ENCODE peak calls at places on chromosomes 2 and 18, in ten cellular contexts. K, T, E, X, H, L, B, O, I and A are unnamed samples.

GRCh38 chr2:203743441-203743932 is 37.0 kb downstream of the CD28 start:
- DNase-seq in H (no peak), T (no peak), K (no peak), X (peak), L (no peak), B (peak), E (no peak), O (no peak), I (no peak), A (no peak)

GRCh38 chr18:29145993-29146539 is 969.1 kb upstream of the CDH2 start:
- DNase-seq in E (no peak), X (no peak), I (no peak), B (no peak), L (no peak), T (no peak), H (no peak), K (no peak), O (no peak), A (no peak)

GRCh38 chr2:63494968-63495367 is 93.3 kb downstream of the WDPCP start:
- DNase-seq in E (no peak), K (no peak), I (no peak), B (no peak), L (no peak), T (no peak), H (no peak), X (no peak), O (no peak), A (no peak)

GRCh38 chr2:18991177-18992168 is 366.9 kb downstream of the OSR1 start:
- DNase-seq in L (peak), E (no peak), H (no peak), T (peak), K (no peak), O (no peak), X (peak), B (peak), I (peak), A (no peak)

GRCh38 chr2:55425449-55425848 is 5.8 kb upstream of the CCDC88A start:
- DNase-seq in E (no peak), H (peak), X (peak), T (no peak), B (peak), O (no peak), K (no peak), L (no peak), I (no peak), A (no peak)

GRCh38 chr18:21634588-21635199 is 22.6 kb downstream of the SNRPD1 start:
- DNase-seq in E (no peak), X (no peak), L (no peak), I (no peak), K (no peak), O (no peak), H (no peak), T (no peak), B (no peak), A (no peak)

GRCh38 chr2:239820836-239821693 is 204.1 kb downstream of the NDUFA10 start:
- DNase-seq in I (peak), H (no peak), E (no peak), X (no peak), O (no peak), K (peak), T (no peak), B (no peak), L (no peak), A (peak)

GRCh38 chr2:121860033-121860810 is 104.8 kb downstream of the TSN start:
- DNase-seq in L (no peak), K (no peak), B (peak), O (no peak), H (no peak), I (no peak), X (peak), E (no peak), T (no peak), A (no peak)

GRCh38 chr2:54522624-54523281 is 66.6 kb downstream of the SPTBN1 start:
- DNase-seq in X (peak), I (no peak), O (peak), E (peak), K (peak), H (peak), L (peak), B (peak), T (peak), A (no peak)

GRCh38 chr2:218406949-218407703 is 7.5 kb downstream of the CTDSP1 start:
- DNase-seq in X (peak), I (peak), O (peak), T (peak), K (peak), B (peak), E (no peak), H (no peak), L (peak), A (peak)

GRCh38 chr2:84701880-84702279 is 179.0 kb downstream of the TRABD2A start:
- DNase-seq in E (no peak), B (peak), X (peak), T (no peak), H (no peak), L (no peak), O (no peak), I (no peak), K (no peak), A (no peak)

GRCh38 chr2:151760139-151760650 is 25.9 kb upstream of the NEB start:
- DNase-seq in E (no peak), B (peak), T (no peak), O (peak), I (no peak), L (no peak), X (peak), H (no peak), K (no peak), A (no peak)

GRCh38 chr2:219274392-219274921 is 4.7 kb upstream of the DNAJB2 start:
- DNase-seq in B (peak), E (peak), H (no peak), O (no peak), T (peak), L (peak), K (peak), X (peak), I (no peak), A (no peak)

GRCh38 chr2:152062130-152063091 is 36.4 kb downstream of the CACNB4 start:
- DNase-seq in L (no peak), I (peak), O (no peak), X (peak), T (peak), E (no peak), B (peak), K (no peak), H (no peak), A (no peak)

GRCh38 chr2:211144078-211144477 is 587.7 kb downstream of the CPS1 start:
- DNase-seq in L (no peak), X (peak), K (no peak), B (peak), O (no peak), H (no peak), T (no peak), I (no peak), E (no peak), A (no peak)

GRCh38 chr2:113056501-113056900 is 2.5 kb upstream of the IL36RN start:
- DNase-seq in B (no peak), X (no peak), L (no peak), K (no peak), H (no peak), T (no peak), I (no peak), E (no peak), O (no peak), A (no peak)

GRCh38 chr2:168165418-168165817 is 82.0 kb downstream of the STK39 start:
- DNase-seq in O (peak), I (no peak), H (no peak), E (no peak), B (no peak), K (no peak), X (peak), T (no peak), L (no peak), A (no peak)

GRCh38 chr2:38465789-38466127 is 88.7 kb upstream of the ATL2 start:
- DNase-seq in L (peak), H (peak), I (peak), B (peak), T (no peak), E (peak), K (no peak), X (peak), O (peak), A (no peak)

GRCh38 chr2:178327516-178327915 is 123.5 kb downstream of the PRKRA start:
- DNase-seq in T (no peak), O (no peak), B (no peak), E (no peak), K (no peak), X (no peak), L (no peak), H (no peak), I (no peak), A (no peak)

GRCh38 chr2:48607307-48608014 is 10.2 kb upstream of the GTF2A1L start:
- DNase-seq in E (no peak), L (no peak), T (no peak), O (no peak), B (peak), X (peak), K (no peak), I (no peak), H (no peak), A (no peak)

GRCh38 chr2:218229239-218229638 is 12.2 kb downstream of the ARPC2 start:
- DNase-seq in K (no peak), E (peak), H (peak), B (peak), T (no peak), L (no peak), I (no peak), O (no peak), X (peak), A (peak)

GRCh38 chr18:39863916-39864315 is 2091.1 kb upstream of the PIK3C3 start:
- DNase-seq in O (no peak), T (no peak), E (no peak), I (no peak), H (no peak), X (no peak), L (no peak), B (no peak), K (no peak), A (no peak)

GRCh38 chr2:179266271-179266670 is 1.6 kb upstream of the SESTD1 start:
- DNase-seq in K (no peak), T (no peak), E (no peak), X (peak), I (no peak), H (no peak), O (no peak), B (no peak), L (no peak), A (no peak)

GRCh38 chr2:75640621-75641121 is 5.9 kb upstream of the MRPL19 start:
- DNase-seq in I (peak), H (peak), O (peak), T (peak), K (peak), L (peak), X (peak), B (peak), E (peak), A (no peak)

GRCh38 chr18:74784791-74785190 is 187.1 kb downstream of the ZNF407 start:
- DNase-seq in B (no peak), E (no peak), T (no peak), H (no peak), X (no peak), K (no peak), I (no peak), O (no peak), L (no peak), A (no peak)

GRCh38 chr2:501130-501529 is 176.1 kb downstream of the TMEM18 start:
- DNase-seq in B (no peak), X (no peak), K (no peak), I (no peak), E (no peak), L (no peak), O (peak), T (no peak), H (no peak), A (no peak)

GRCh38 chr18:48949051-48949605 is 1.6 kb downstream of the SMAD7 start:
- DNase-seq in H (no peak), I (no peak), L (no peak), X (peak), B (no peak), O (peak), K (peak), T (no peak), E (no peak), A (no peak)

GRCh38 chr2:240247868-240248820 is 107.7 kb upstream of the OTOS start:
- DNase-seq in K (no peak), H (no peak), L (no peak), T (no peak), O (no peak), E (no peak), B (no peak), I (no peak), X (no peak), A (peak)

GRCh38 chr2:178379162-178379664 is 71.8 kb downstream of the PRKRA start:
- DNase-seq in I (no peak), X (no peak), B (no peak), K (no peak), T (no peak), H (no peak), E (no peak), O (no peak), L (no peak), A (no peak)

GRCh38 chr2:165056585-165056984 is 101.3 kb upstream of the SLC38A11 start:
- DNase-seq in O (no peak), X (no peak), K (no peak), E (no peak), T (no peak), L (no peak), I (no peak), H (no peak), B (peak), A (no peak)

GRCh38 chr18:80246656-80247402 is 485 bp downstream of the PARD6G start:
- DNase-seq in H (no peak), T (no peak), E (no peak), L (peak), B (peak), X (no peak), K (peak), O (peak), I (no peak), A (no peak)

GRCh38 chr2:79660552-79660951 is 147.7 kb downstream of the CTNNA2 start:
- DNase-seq in O (no peak), H (no peak), E (no peak), T (no peak), B (no peak), K (no peak), X (no peak), I (no peak), L (no peak), A (no peak)

GRCh38 chr18:8658858-8659485 is 46.4 kb upstream of the MTCL1 start:
- DNase-seq in T (no peak), H (no peak), K (no peak), B (no peak), X (no peak), I (no peak), L (no peak), E (no peak), O (no peak), A (no peak)

GRCh38 chr2:100786297-100786658 is 33.7 kb upstream of the NPAS2 start:
- DNase-seq in O (no peak), H (no peak), X (peak), E (no peak), K (peak), L (peak), T (no peak), I (peak), B (peak), A (no peak)

GRCh38 chr2:231786917-231787292 is 660 bp downstream of the COPS7B start:
- DNase-seq in B (no peak), I (no peak), O (no peak), T (no peak), L (no peak), X (no peak), E (no peak), K (no peak), H (no peak), A (no peak)
- TF ChIP-seq CTCF in B (no peak), I (no peak), O (no peak), T (no peak), L (no peak), X (no peak), E (no peak), K (no peak), H (no peak), A (no peak)

GRCh38 chr2:236576053-236576452 is 6.4 kb downstream of the ACKR3 start:
- DNase-seq in H (no peak), O (peak), I (no peak), E (peak), T (no peak), L (no peak), X (no peak), K (no peak), B (no peak), A (no peak)
- TF ChIP-seq CTCF in H (no peak), O (peak), I (no peak), E (no peak), T (no peak), L (no peak), X (no peak), K (no peak), B (no peak), A (no peak)

DNA sequence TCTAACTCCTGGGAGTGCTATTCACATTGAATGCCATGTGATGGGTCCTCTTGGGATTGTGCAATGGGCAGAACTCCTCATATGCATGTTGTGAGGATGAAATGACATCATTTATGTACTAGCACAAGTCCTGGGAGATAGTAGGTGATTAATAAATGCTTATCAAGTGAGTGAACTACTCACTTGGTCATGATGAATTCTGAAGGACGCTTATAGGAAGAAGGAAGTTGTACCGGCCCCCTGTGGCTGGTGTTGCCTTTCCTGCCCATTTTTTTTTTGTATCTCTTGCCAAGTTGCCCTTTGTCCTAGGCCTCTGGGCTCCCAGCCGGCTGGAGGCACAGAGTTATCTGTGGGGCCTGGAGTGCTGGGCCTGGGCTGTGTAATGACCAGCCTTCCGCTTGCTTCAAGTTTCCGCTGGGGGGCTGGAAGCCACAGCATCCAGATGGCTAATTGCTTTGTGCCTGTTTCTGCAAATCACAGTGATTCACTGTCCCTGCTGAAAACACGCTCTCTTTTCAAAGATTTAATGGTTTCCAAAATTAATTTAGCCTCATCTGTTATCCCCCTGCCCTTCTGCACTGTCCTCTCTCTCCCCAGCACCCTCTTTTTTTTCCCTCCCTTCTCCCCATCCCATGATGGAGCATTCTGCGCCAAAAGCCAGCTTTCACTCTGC is 33.7 kb upstream of the MRPL33 start:
- DNase-seq in H (no peak), B (peak), L (no peak), E (no peak), T (peak), K (no peak), O (no peak), X (peak), I (no peak), A (no peak)
- TF ChIP-seq CTCF in H (no peak), B (no peak), L (no peak), E (peak), T (no peak), K (peak), O (no peak), X (peak), I (no peak), A (no peak)

DNA sequence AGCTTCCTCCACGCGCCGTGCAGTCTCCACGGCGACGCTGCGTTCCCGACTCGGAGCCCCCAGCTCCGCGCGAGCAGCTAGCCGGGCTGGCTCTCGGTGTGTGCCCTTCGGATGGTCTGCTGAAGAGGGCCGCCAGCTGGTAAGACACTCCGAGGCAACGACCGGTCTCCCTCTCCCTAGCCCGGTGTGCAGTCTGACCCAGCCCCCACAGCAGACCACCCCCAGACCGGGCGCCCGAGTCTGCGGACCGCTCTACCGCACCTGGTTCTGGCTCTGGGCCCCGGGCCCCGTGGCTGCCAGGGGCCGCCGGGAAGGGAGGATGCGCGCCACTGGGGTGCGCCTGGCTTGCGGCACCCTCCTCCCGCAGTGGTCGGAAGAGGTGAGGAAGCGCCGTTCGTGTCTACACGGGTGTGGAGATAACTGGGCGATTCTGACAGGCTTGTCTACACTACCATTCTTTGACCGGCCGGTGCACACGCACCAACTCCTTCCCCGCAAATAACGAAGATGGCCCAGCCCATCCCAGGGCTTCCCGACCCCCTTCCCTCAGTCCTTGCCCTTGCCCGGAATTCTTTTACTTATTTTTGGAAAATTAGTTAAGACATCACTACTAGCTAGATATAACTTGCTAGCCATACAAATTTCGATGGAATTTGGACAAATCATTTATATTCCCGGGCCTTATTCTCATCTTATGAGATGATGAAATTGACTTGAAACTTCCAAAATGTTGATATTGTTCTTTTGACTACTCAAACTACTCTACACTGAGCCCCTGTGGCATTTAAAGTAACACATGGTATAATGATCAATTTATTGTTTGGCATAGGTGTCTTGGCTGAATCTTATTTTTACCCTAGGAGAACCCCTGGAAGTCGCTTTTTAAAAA is 1.1 kb downstream of the ERICH2 start:
- DNase-seq in T (no peak), K (no peak), L (peak), X (peak), H (no peak), E (no peak), O (peak), B (peak), I (peak), A (peak)
- TF ChIP-seq CTCF in T (no peak), K (no peak), L (no peak), X (no peak), H (no peak), E (no peak), O (peak), B (no peak), I (no peak), A (no peak)

GRCh38 chr2:160207804-160208661 is 8.0 kb upstream of the ITGB6 start:
- DNase-seq in L (peak), I (peak), E (no peak), B (peak), T (peak), H (no peak), X (peak), K (peak), O (peak), A (peak)

GRCh38 chr2:160207271-160207670 is 7.2 kb upstream of the ITGB6 start:
- DNase-seq in K (no peak), B (peak), X (no peak), H (no peak), E (no peak), I (no peak), O (no peak), T (no peak), L (no peak), A (no peak)

GRCh38 chr2:160208662-160209229 is 8.7 kb upstream of the ITGB6 start:
- DNase-seq in H (no peak), T (no peak), X (no peak), I (no peak), L (no peak), B (no peak), K (no peak), O (peak), E (no peak), A (no peak)

GRCh38 chr2:160210599-160211138 is 10.6 kb upstream of the ITGB6 start:
- DNase-seq in X (peak), T (peak), E (peak), I (peak), K (peak), H (peak), L (peak), B (peak), O (peak), A (peak)

GRCh38 chr2:160209457-160209856 is 9.4 kb upstream of the ITGB6 start:
- DNase-seq in X (peak), I (no peak), B (peak), E (no peak), K (no peak), T (no peak), O (no peak), L (no peak), H (no peak), A (no peak)
- TF ChIP-seq CTCF in X (no peak), I (no peak), B (no peak), E (peak), K (no peak), T (no peak), O (no peak), L (no peak), H (no peak), A (no peak)

GRCh38 chr18:10233082-10233875 is 221.2 kb upstream of the APCDD1 start:
- DNase-seq in H (no peak), B (no peak), K (no peak), O (no peak), T (no peak), L (no peak), X (no peak), E (no peak), I (no peak), A (no peak)

GRCh38 chr18:10230072-10230471 is 224.4 kb upstream of the APCDD1 start:
- DNase-seq in X (peak), L (no peak), E (no peak), H (no peak), K (no peak), O (no peak), T (no peak), I (no peak), B (peak), A (no peak)

GRCh38 chr18:10231220-10231619 is 223.2 kb upstream of the APCDD1 start:
- DNase-seq in K (no peak), H (no peak), X (no peak), I (no peak), E (no peak), B (no peak), L (no peak), O (no peak), T (no peak), A (peak)

GRCh38 chr18:10234281-10234680 is 220.2 kb upstream of the APCDD1 start:
- DNase-seq in H (no peak), X (no peak), L (no peak), T (no peak), I (no peak), B (peak), E (no peak), K (no peak), O (no peak), A (no peak)

GRCh38 chr18:10232062-10232461 is 222.4 kb upstream of the APCDD1 start:
- DNase-seq in B (no peak), I (no peak), H (no peak), X (no peak), K (no peak), T (no peak), O (no peak), L (no peak), E (no peak), A (no peak)
- TF ChIP-seq CTCF in B (no peak), I (no peak), H (no peak), X (no peak), K (no peak), T (no peak), O (no peak), L (no peak), E (no peak), A (no peak)